ENCODE peak calls at places on chromosomes 1 and 21, in nine cellular contexts. D is non-pigmented ciliary epithelial cell; R is NCI-H2107; W is heart left ventricle; Y is pulmonary artery endothelial cell; V is astrocyte of the spinal cord; N is C1 segment of cervical spinal cord; G is HCT116; J is activated T-helper 1 cell treated with anti-CD3 and anti-CD28 coated beads, Interleukin-12 subunit alpha, Interleukin-12 subunit beta, Interleukin-2, Interleukin-4 antibody, amounts not matched to agents 30 ng/mL and 10 ng/mL and 1 ng/mL, durations not matched to agents 14 hours and 24 hours and 36 hours. E is an unnamed sample.

GRCh38 chr21:29680273-29680672 is 259.5 kb downstream of the GRIK1 start:
- DNase-seq in D (no peak), R (no peak), W (no peak), Y (no peak), V (no peak), N (no peak), G (no peak), J (no peak), E (no peak)

GRCh38 chr1:3864884-3865283 is 7.6 kb downstream of the DFFB start:
- DNase-seq in D (no peak), R (no peak), W (no peak), Y (no peak), V (no peak), N (no peak), G (no peak), J (no peak), E (no peak)

GRCh38 chr1:223006794-223007193 is 136.3 kb downstream of the TLR5 start:
- DNase-seq in D (no peak), R (no peak), W (no peak), Y (no peak), V (no peak), N (no peak), G (no peak), J (no peak), E (no peak)

GRCh38 chr1:90106271-90106670 is 111.4 kb downstream of the ZNF326 start:
- DNase-seq in D (no peak), R (no peak), W (no peak), Y (no peak), V (no peak), N (no peak), G (no peak), J (no peak), E (no peak)

GRCh38 chr1:237429252-237429651 is 387.3 kb downstream of the RYR2 start:
- DNase-seq in D (no peak), R (no peak), W (no peak), Y (no peak), V (no peak), N (no peak), G (no peak), J (no peak), E (no peak)

GRCh38 chr1:27666791-27667254 is 5.2 kb downstream of the IFI6 start:
- DNase-seq in D (no peak), R (no peak), W (no peak), Y (no peak), V (no peak), N (no peak), G (no peak), J (no peak), E (no peak)

GRCh38 chr21:29753216-29753615 is 186.6 kb downstream of the GRIK1 start:
- DNase-seq in D (no peak), R (no peak), W (no peak), Y (no peak), V (no peak), N (no peak), G (no peak), J (no peak), E (no peak)

GRCh38 chr1:81703352-81703735 is 97.4 kb upstream of the ADGRL2 start:
- DNase-seq in D (peak), R (no peak), W (no peak), Y (peak), V (peak), N (no peak), G (no peak), J (no peak), E (no peak)

GRCh38 chr1:248851390-248851789 is 7.5 kb downstream of the ZNF692 start:
- DNase-seq in D (no peak), R (no peak), W (no peak), Y (no peak), V (no peak), N (no peak), G (no peak), J (no peak), E (no peak)

GRCh38 chr1:155030243-155030795 is 3.3 kb downstream of the DCST2 start:
- DNase-seq in D (no peak), R (no peak), W (no peak), Y (no peak), V (no peak), N (no peak), G (no peak), J (no peak), E (no peak)

GRCh38 chr1:64881281-64881680 is 85.1 kb downstream of the JAK1 start:
- DNase-seq in D (no peak), R (no peak), W (no peak), Y (no peak), V (peak), N (no peak), G (no peak), J (no peak), E (no peak)

GRCh38 chr1:57111210-57111609 is 145.4 kb upstream of the C8B start:
- DNase-seq in D (no peak), R (no peak), W (no peak), Y (no peak), V (no peak), N (no peak), G (no peak), J (no peak), E (no peak)

GRCh38 chr1:30905898-30906620 is 2.5 kb downstream of the SDC3 start:
- DNase-seq in D (no peak), R (no peak), W (peak), Y (no peak), V (no peak), N (no peak), G (no peak), J (no peak), E (no peak)

GRCh38 chr1:10528066-10529014 is 53.6 kb downstream of the PEX14 start:
- DNase-seq in D (peak), R (no peak), W (peak), Y (peak), V (peak), N (no peak), G (peak), J (no peak), E (no peak)

GRCh38 chr1:103156966-103157365 is 48.6 kb upstream of the COL11A1 start:
- DNase-seq in D (no peak), R (no peak), W (no peak), Y (no peak), V (peak), N (no peak), G (no peak), J (no peak), E (no peak)

GRCh38 chr1:221276911-221277310 is 397.7 kb downstream of the HLX start:
- DNase-seq in D (peak), R (peak), W (no peak), Y (no peak), V (peak), N (no peak), G (no peak), J (no peak), E (no peak)

GRCh38 chr1:206006946-206007345 is 3.8 kb upstream of the RAB7B start:
- DNase-seq in D (no peak), R (no peak), W (no peak), Y (no peak), V (no peak), N (no peak), G (no peak), J (no peak), E (no peak)

GRCh38 chr1:16067933-16068332 is 5.5 kb downstream of the FAM131C start:
- DNase-seq in D (no peak), R (no peak), W (no peak), Y (no peak), V (no peak), N (no peak), G (no peak), J (no peak), E (no peak)

GRCh38 chr21:35344582-35344981 is 295.5 kb upstream of the RUNX1 start:
- DNase-seq in D (no peak), R (no peak), W (no peak), Y (no peak), V (no peak), N (no peak), G (no peak), J (no peak), E (no peak)

GRCh38 chr1:220182081-220182480 is 88.1 kb downstream of the IARS2 start:
- DNase-seq in D (no peak), R (no peak), W (no peak), Y (no peak), V (no peak), N (no peak), G (no peak), J (no peak), E (no peak)

GRCh38 chr1:160885080-160885479 is at the start of gene ITLN1:
- DNase-seq in D (no peak), R (no peak), W (no peak), Y (no peak), V (no peak), N (no peak), G (no peak), J (no peak), E (no peak)

GRCh38 chr1:20164694-20165202 is 21.1 kb upstream of the UBXN10 start:
- DNase-seq in D (no peak), R (no peak), W (peak), Y (no peak), V (no peak), N (peak), G (no peak), J (no peak), E (no peak)

GRCh38 chr1:113677250-113678158 is 81.8 kb downstream of the PHTF1 start:
- DNase-seq in D (peak), R (peak), W (no peak), Y (peak), V (peak), N (no peak), G (peak), J (no peak), E (no peak)

GRCh38 chr1:216843426-216843825 is 120.2 kb upstream of the ESRRG start:
- DNase-seq in D (no peak), R (no peak), W (no peak), Y (no peak), V (no peak), N (no peak), G (no peak), J (no peak), E (no peak)

GRCh38 chr1:32881871-32882850 is 4.1 kb upstream of the HPCA start:
- DNase-seq in D (no peak), R (peak), W (peak), Y (no peak), V (no peak), N (peak), G (no peak), J (no peak), E (no peak)

GRCh38 chr1:212110617-212111016 is 75.1 kb downstream of the DTL start:
- DNase-seq in D (no peak), R (no peak), W (peak), Y (no peak), V (peak), N (no peak), G (no peak), J (no peak), E (no peak)

GRCh38 chr21:41328660-41329300 is 12.2 kb downstream of the FAM3B start:
- DNase-seq in D (no peak), R (no peak), W (no peak), Y (no peak), V (no peak), N (no peak), G (no peak), J (no peak), E (no peak)

GRCh38 chr1:198340139-198340538 is 183.3 kb downstream of the NEK7 start:
- DNase-seq in D (no peak), R (no peak), W (no peak), Y (no peak), V (no peak), N (no peak), G (no peak), J (no peak), E (no peak)

GRCh38 chr1:100622037-100622436 is 84.1 kb downstream of the GPR88 start:
- DNase-seq in D (peak), R (no peak), W (no peak), Y (peak), V (peak), N (peak), G (peak), J (no peak), E (no peak)

GRCh38 chr1:207070811-207071210 is 17.7 kb downstream of the PFKFB2 start:
- DNase-seq in D (no peak), R (no peak), W (no peak), Y (no peak), V (no peak), N (no peak), G (no peak), J (no peak), E (no peak)

GRCh38 chr1:236639686-236640085 is 35.4 kb upstream of the HEATR1 start:
- DNase-seq in D (no peak), R (no peak), W (no peak), Y (no peak), V (no peak), N (no peak), G (no peak), J (no peak), E (no peak)